ENCODE peak calls at places on chromosomes 3 and 15, in nine cellular contexts. One of them, this sample, is unnamed.

GRCh38 chr15:23588268-23588667 is 22.8 kb downstream of the MKRN3 start:
- DNase-seq in dermis microvascular lymphatic vessel endothelial cell: no peak
- DNase-seq in NCI-H146: peak; percentile 56
- DNase-seq in HEK293T: no peak
- DNase-seq in nucleus accumbens: no peak
- DNase-seq in HTR-8/SVneo: no peak
- DNase-seq in iris pigment epithelial cell: no peak
- DNase-seq in NT2/D1: no peak
- DNase-seq in cerebellar cortex: no peak
- DNase-seq in this sample: no peak

GRCh38 chr15:82105458-82106205 is 59.8 kb upstream of the MEX3B start:
- DNase-seq in dermis microvascular lymphatic vessel endothelial cell: peak; percentile 30
- DNase-seq in NCI-H146: peak; percentile 63
- DNase-seq in HEK293T: no peak
- DNase-seq in nucleus accumbens: no peak
- DNase-seq in HTR-8/SVneo: peak; percentile 34
- DNase-seq in iris pigment epithelial cell: peak; percentile 87
- DNase-seq in NT2/D1: no peak
- DNase-seq in cerebellar cortex: no peak
- DNase-seq in this sample: no peak

GRCh38 chr3:46565607-46566039 is 479 bp downstream of the LRRC2 start:
- DNase-seq in dermis microvascular lymphatic vessel endothelial cell: peak; percentile 26
- DNase-seq in NCI-H146: no peak
- DNase-seq in HEK293T: no peak
- DNase-seq in nucleus accumbens: no peak
- DNase-seq in HTR-8/SVneo: no peak
- DNase-seq in iris pigment epithelial cell: no peak
- DNase-seq in NT2/D1: no peak
- DNase-seq in cerebellar cortex: peak; percentile 35
- DNase-seq in this sample: no peak

GRCh38 chr3:10782011-10782410 is 34.0 kb upstream of the SLC6A11 start:
- DNase-seq in dermis microvascular lymphatic vessel endothelial cell: no peak
- DNase-seq in NCI-H146: no peak
- DNase-seq in HEK293T: no peak
- DNase-seq in nucleus accumbens: no peak
- DNase-seq in HTR-8/SVneo: no peak
- DNase-seq in iris pigment epithelial cell: no peak
- DNase-seq in NT2/D1: no peak
- DNase-seq in cerebellar cortex: no peak
- DNase-seq in this sample: no peak

GRCh38 chr15:72389231-72389630 is 8.9 kb upstream of the TMEM202 start:
- DNase-seq in dermis microvascular lymphatic vessel endothelial cell: no peak
- DNase-seq in NCI-H146: no peak
- DNase-seq in HEK293T: no peak
- DNase-seq in nucleus accumbens: no peak
- DNase-seq in HTR-8/SVneo: no peak
- DNase-seq in iris pigment epithelial cell: no peak
- DNase-seq in NT2/D1: no peak
- DNase-seq in cerebellar cortex: no peak
- DNase-seq in this sample: no peak

GRCh38 chr3:14516738-14517345 is 23.3 kb downstream of the GRIP2 start:
- DNase-seq in dermis microvascular lymphatic vessel endothelial cell: no peak
- DNase-seq in NCI-H146: no peak
- DNase-seq in HEK293T: no peak
- DNase-seq in nucleus accumbens: no peak
- DNase-seq in HTR-8/SVneo: no peak
- DNase-seq in iris pigment epithelial cell: no peak
- DNase-seq in NT2/D1: no peak
- DNase-seq in cerebellar cortex: no peak
- DNase-seq in this sample: no peak

GRCh38 chr15:41966920-41967465 is 5.4 kb downstream of the EHD4 start:
- DNase-seq in dermis microvascular lymphatic vessel endothelial cell: no peak
- DNase-seq in NCI-H146: no peak
- DNase-seq in HEK293T: no peak
- DNase-seq in nucleus accumbens: no peak
- DNase-seq in HTR-8/SVneo: no peak
- DNase-seq in iris pigment epithelial cell: no peak
- DNase-seq in NT2/D1: no peak
- DNase-seq in cerebellar cortex: no peak
- DNase-seq in this sample: no peak

GRCh38 chr3:65425880-65426279 is 612.8 kb downstream of the MAGI1 start:
- DNase-seq in dermis microvascular lymphatic vessel endothelial cell: peak; percentile 30
- DNase-seq in NCI-H146: no peak
- DNase-seq in HEK293T: peak; percentile 20
- DNase-seq in nucleus accumbens: no peak
- DNase-seq in HTR-8/SVneo: no peak
- DNase-seq in iris pigment epithelial cell: peak; percentile 29
- DNase-seq in NT2/D1: no peak
- DNase-seq in cerebellar cortex: peak; percentile 33
- DNase-seq in this sample: no peak

GRCh38 chr3:196985954-196986885 is 17.6 kb upstream of the PIGZ start:
- DNase-seq in dermis microvascular lymphatic vessel endothelial cell: no peak
- DNase-seq in NCI-H146: no peak
- DNase-seq in HEK293T: no peak
- DNase-seq in nucleus accumbens: no peak
- DNase-seq in HTR-8/SVneo: no peak
- DNase-seq in iris pigment epithelial cell: no peak
- DNase-seq in NT2/D1: no peak
- DNase-seq in cerebellar cortex: no peak
- DNase-seq in this sample: no peak

GRCh38 chr3:111498022-111498421 is 44.0 kb upstream of the CD96 start:
- DNase-seq in dermis microvascular lymphatic vessel endothelial cell: no peak
- DNase-seq in NCI-H146: peak; percentile 54
- DNase-seq in HEK293T: no peak
- DNase-seq in nucleus accumbens: no peak
- DNase-seq in HTR-8/SVneo: no peak
- DNase-seq in iris pigment epithelial cell: no peak
- DNase-seq in NT2/D1: no peak
- DNase-seq in cerebellar cortex: no peak
- DNase-seq in this sample: no peak

This sample was measured in iPS DF 6.9.